ENCODE peak calls at places on chromosomes 5 and 9, in four cellular contexts. H, J, Q and X are unnamed samples.

GRCh38 chr5:52725065-52725746 is 62.5 kb upstream of the ITGA1 start:
- DNase-seq in H (no peak), Q (no peak), J (no peak), X (peak)

GRCh38 chr9:122015165-122015821 is 77.8 kb downstream of the TTLL11 start:
- DNase-seq in Q (no peak), H (no peak), J (no peak), X (no peak)

GRCh38 chr9:109560470-109561132 is 62.5 kb upstream of the PTPN3 start:
- DNase-seq in J (no peak), Q (peak), H (no peak), X (no peak)

GRCh38 chr5:111735829-111736228 is 21.2 kb downstream of the NREP start:
- DNase-seq in H (no peak), J (peak), Q (peak), X (peak)

GRCh38 chr5:122195784-122196394 is 66.5 kb downstream of the ZNF474 start:
- DNase-seq in J (peak), H (no peak), Q (no peak), X (peak)

GRCh38 chr5:138632900-138633489 is 57.8 kb upstream of the HSPA9 start:
- DNase-seq in J (peak), H (no peak), Q (peak), X (peak)

GRCh38 chr9:79555474-79555873 is 16.3 kb upstream of the TLE4 start:
- DNase-seq in J (no peak), Q (no peak), H (no peak), X (no peak)

GRCh38 chr5:89289604-89290003 is 406.6 kb upstream of the MEF2C start:
- DNase-seq in H (no peak), J (peak), Q (no peak), X (peak)

GRCh38 chr9:134163374-134164196 is 779 bp downstream of the RNU6ATAC start:
- DNase-seq in Q (peak), H (peak), J (peak), X (peak)

GRCh38 chr9:110125207-110125751 is 82.7 kb downstream of the C9orf152 start:
- DNase-seq in H (no peak), J (peak), Q (peak), X (peak)

GRCh38 chr5:180113660-180114303 is 42.2 kb upstream of the RNF130 start:
- DNase-seq in J (no peak), Q (peak), H (no peak), X (no peak)

GRCh38 chr9:131187957-131188356 is 62.6 kb downstream of the NUP214 start:
- DNase-seq in J (no peak), Q (no peak), H (no peak), X (no peak)

GRCh38 chr5:104932431-104932830 is 1369.8 kb upstream of the NUDT12 start:
- DNase-seq in J (no peak), H (no peak), Q (no peak), X (no peak)

GRCh38 chr5:96614110-96614691 is 48.0 kb upstream of the CAST start:
- DNase-seq in H (peak), J (peak), Q (no peak), X (peak)

GRCh38 chr5:113293613-113294340 is 141.0 kb downstream of the TSSK1B start:
- DNase-seq in J (peak), H (no peak), Q (no peak), X (peak)

GRCh38 chr5:40221796-40222195 is 457.9 kb upstream of the PTGER4 start:
- DNase-seq in H (no peak), J (peak), Q (no peak), X (peak)

GRCh38 chr5:76681287-76681686 is 34.6 kb upstream of the F2R start:
- DNase-seq in Q (no peak), H (no peak), J (no peak), X (no peak)

GRCh38 chr5:1208743-1209551 is 7.6 kb downstream of the SLC6A19 start:
- DNase-seq in Q (peak), J (no peak), H (no peak), X (peak)

GRCh38 chr5:96439477-96440184 is 6.6 kb upstream of the PCSK1 start:
- DNase-seq in Q (no peak), H (no peak), J (no peak), X (peak)

GRCh38 chr9:123710299-123710698 is 219.6 kb downstream of the DENND1A start:
- DNase-seq in H (no peak), J (peak), Q (no peak), X (peak)

GRCh38 chr5:130885718-130886117 is 279.3 kb downstream of the HINT1 start:
- DNase-seq in H (no peak), Q (no peak), J (no peak), X (no peak)

GRCh38 chr9:105835721-105836120 is 141.4 kb downstream of the TMEM38B start:
- DNase-seq in J (no peak), Q (no peak), H (no peak), X (no peak)

GRCh38 chr9:2307480-2307879 is 292.3 kb downstream of the SMARCA2 start:
- DNase-seq in J (peak), Q (no peak), H (no peak), X (peak)

GRCh38 chr5:124873189-124873588 is 126.8 kb upstream of the ZNF608 start:
- DNase-seq in J (no peak), H (no peak), Q (no peak), X (no peak)

GRCh38 chr5:139075066-139076050 is 122.8 kb downstream of the SIL1 start:
- DNase-seq in H (no peak), Q (no peak), J (no peak), X (peak)

GRCh38 chr5:98816574-98817222 is 43.2 kb downstream of the RGMB start:
- DNase-seq in H (no peak), Q (no peak), J (no peak), X (peak)

GRCh38 chr9:124808246-124808956 is 31.5 kb downstream of the OLFML2A start:
- DNase-seq in Q (no peak), J (no peak), H (no peak), X (no peak)

GRCh38 chr9:106799146-106799545 is 63.8 kb upstream of the ZNF462 start:
- DNase-seq in Q (no peak), J (peak), H (no peak), X (peak)

GRCh38 chr9:5470122-5470521 is 19.8 kb downstream of the CD274 start:
- DNase-seq in J (no peak), H (no peak), Q (no peak), X (no peak)

GRCh38 chr9:86795047-86795437 is 152.3 kb downstream of the GAS1 start:
- DNase-seq in H (no peak), J (no peak), Q (no peak), X (no peak)

GRCh38 chr5:1641041-1641440 is 117.3 kb upstream of the LPCAT1 start:
- DNase-seq in Q (peak), J (no peak), H (no peak), X (no peak)

GRCh38 chr5:14806452-14806851 is 65.1 kb downstream of the ANKH start:
- DNase-seq in J (peak), H (no peak), Q (peak), X (peak)

GRCh38 chr9:37238122-37238521 is 117.7 kb downstream of the ZCCHC7 start:
- DNase-seq in H (no peak), Q (no peak), J (no peak), X (no peak)

GRCh38 chr5:132771559-132771998 is 5.5 kb downstream of the SEPTIN8 start:
- DNase-seq in H (no peak), Q (no peak), J (peak), X (peak)

GRCh38 chr5:142422426-142422825 is 97.6 kb upstream of the SPRY4 start:
- DNase-seq in Q (no peak), J (peak), H (no peak), X (peak)

GRCh38 chr9:93324191-93324834 is 127.2 kb upstream of the FAM120A start:
- DNase-seq in H (no peak), Q (no peak), J (no peak), X (no peak)